ENCODE peak calls at places on chromosomes 6 and 20, in nine cellular contexts. One of them, this sample, is unnamed.

GRCh38 chr6:1745814-1746213 is 136.1 kb downstream of the FOXC1 start:
- DNase-seq in left lung: no peak
- DNase-seq in psoas muscle: no peak
- DNase-seq in GM12865: no peak
- DNase-seq in H1: no peak
- DNase-seq in fibroblast of the aortic adventitia: no peak
- DNase-seq in brain microvascular endothelial cell: no peak
- DNase-seq in Panc1: no peak
- DNase-seq in left ventricle myocardium inferior: no peak
- DNase-seq in this sample: no peak

GRCh38 chr6:139370707-139371345 is 3.6 kb downstream of the CITED2 start:
- DNase-seq in left lung: no peak
- DNase-seq in psoas muscle: no peak
- DNase-seq in GM12865: no peak
- DNase-seq in H1: no peak
- DNase-seq in fibroblast of the aortic adventitia: no peak
- DNase-seq in brain microvascular endothelial cell: no peak
- DNase-seq in Panc1: no peak
- DNase-seq in left ventricle myocardium inferior: no peak
- DNase-seq in this sample: no peak

GRCh38 chr20:61308171-61308795 is 56.2 kb downstream of the CDH4 start:
- DNase-seq in left lung: no peak
- DNase-seq in psoas muscle: no peak
- DNase-seq in GM12865: no peak
- DNase-seq in H1: no peak
- DNase-seq in fibroblast of the aortic adventitia: no peak
- DNase-seq in brain microvascular endothelial cell: no peak
- DNase-seq in Panc1: no peak
- DNase-seq in left ventricle myocardium inferior: no peak
- DNase-seq in this sample: no peak

GRCh38 chr20:14984768-14985622 is 647.6 kb upstream of the FLRT3 start:
- DNase-seq in left lung: peak
- DNase-seq in psoas muscle: no peak
- DNase-seq in GM12865: no peak
- DNase-seq in H1: no peak
- DNase-seq in fibroblast of the aortic adventitia: no peak
- DNase-seq in brain microvascular endothelial cell: peak
- DNase-seq in Panc1: no peak
- DNase-seq in left ventricle myocardium inferior: no peak
- DNase-seq in this sample: no peak

GRCh38 chr20:56995635-56996075 is 270.8 kb downstream of the BMP7 start:
- DNase-seq in left lung: no peak
- DNase-seq in psoas muscle: no peak
- DNase-seq in GM12865: peak
- DNase-seq in H1: peak
- DNase-seq in fibroblast of the aortic adventitia: no peak
- DNase-seq in brain microvascular endothelial cell: no peak
- DNase-seq in Panc1: no peak
- DNase-seq in left ventricle myocardium inferior: no peak
- DNase-seq in this sample: no peak

GRCh38 chr6:135870722-135871121 is 19.2 kb downstream of the PDE7B start:
- DNase-seq in left lung: no peak
- DNase-seq in psoas muscle: no peak
- DNase-seq in GM12865: no peak
- DNase-seq in H1: no peak
- DNase-seq in fibroblast of the aortic adventitia: peak
- DNase-seq in brain microvascular endothelial cell: peak
- DNase-seq in Panc1: no peak
- DNase-seq in left ventricle myocardium inferior: no peak
- DNase-seq in this sample: peak

GRCh38 chr20:47293524-47294157 is 62.9 kb downstream of the ZMYND8 start:
- DNase-seq in left lung: no peak
- DNase-seq in psoas muscle: no peak
- DNase-seq in GM12865: no peak
- DNase-seq in H1: no peak
- DNase-seq in fibroblast of the aortic adventitia: no peak
- DNase-seq in brain microvascular endothelial cell: no peak
- DNase-seq in Panc1: no peak
- DNase-seq in left ventricle myocardium inferior: no peak
- DNase-seq in this sample: no peak

GRCh38 chr6:169255643-169256042 is 2.0 kb upstream of the THBS2 start:
- DNase-seq in left lung: no peak
- DNase-seq in psoas muscle: no peak
- DNase-seq in GM12865: no peak
- DNase-seq in H1: no peak
- DNase-seq in fibroblast of the aortic adventitia: no peak
- DNase-seq in brain microvascular endothelial cell: no peak
- DNase-seq in Panc1: no peak
- DNase-seq in left ventricle myocardium inferior: no peak
- DNase-seq in this sample: no peak

GRCh38 chr6:167872538-167873210 is 46.0 kb downstream of the AFDN start:
- DNase-seq in left lung: no peak
- DNase-seq in psoas muscle: no peak
- DNase-seq in GM12865: no peak
- DNase-seq in H1: no peak
- DNase-seq in fibroblast of the aortic adventitia: no peak
- DNase-seq in brain microvascular endothelial cell: no peak
- DNase-seq in Panc1: no peak
- DNase-seq in left ventricle myocardium inferior: no peak
- DNase-seq in this sample: no peak

GRCh38 chr6:84224251-84224650 is 3.2 kb downstream of the CEP162 start:
- DNase-seq in left lung: no peak
- DNase-seq in psoas muscle: no peak
- DNase-seq in GM12865: no peak
- DNase-seq in H1: no peak
- DNase-seq in fibroblast of the aortic adventitia: peak
- DNase-seq in brain microvascular endothelial cell: no peak
- DNase-seq in Panc1: no peak
- DNase-seq in left ventricle myocardium inferior: no peak
- DNase-seq in this sample: no peak

DNA sequence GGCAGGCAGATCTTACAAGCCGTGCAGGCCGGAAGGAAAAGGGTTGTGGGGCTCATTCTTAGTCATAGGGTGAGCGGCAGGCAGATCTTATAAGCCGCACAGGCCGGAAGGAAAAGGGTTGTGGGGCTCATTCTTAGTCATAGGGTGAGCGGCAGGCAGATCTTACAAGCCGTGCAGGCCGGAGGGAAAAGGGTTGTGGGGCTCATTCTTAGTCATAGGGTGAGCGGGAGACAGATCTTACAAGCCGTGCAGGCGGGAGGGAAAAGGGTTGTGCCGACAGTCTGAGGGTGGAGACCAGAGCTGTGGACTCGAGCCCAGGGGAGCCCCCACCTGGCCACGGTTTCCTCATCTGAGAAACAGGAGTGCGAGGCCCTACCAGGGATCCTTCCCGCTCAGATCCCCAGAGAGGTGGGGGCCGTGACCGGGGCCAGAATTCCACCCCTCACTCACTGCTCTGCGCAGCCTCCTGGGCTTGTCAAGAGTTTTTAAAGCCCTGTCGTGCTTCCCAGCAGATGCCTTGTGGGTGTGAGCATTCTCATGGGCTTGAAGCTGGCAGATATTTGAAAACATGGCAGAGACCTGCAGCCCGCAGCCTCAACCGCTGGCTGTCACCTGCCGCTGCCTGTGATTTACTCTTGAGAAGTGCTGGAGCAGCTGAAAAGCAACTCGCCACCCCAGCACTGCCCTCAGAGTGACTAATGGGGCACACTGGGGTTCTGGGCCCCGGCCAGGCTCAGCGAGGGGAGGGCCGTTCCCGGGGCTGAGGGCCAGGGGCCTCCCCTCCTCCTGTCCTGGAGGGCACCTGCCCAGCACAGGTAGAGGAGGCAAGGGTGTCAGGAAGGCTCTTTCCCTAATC is 31.9 kb downstream of the NTSR1 start:
- DNase-seq in left lung: peak
- DNase-seq in psoas muscle: peak
- DNase-seq in GM12865: peak
- DNase-seq in H1: no peak
- DNase-seq in fibroblast of the aortic adventitia: peak
- DNase-seq in brain microvascular endothelial cell: peak
- DNase-seq in Panc1: peak
- DNase-seq in left ventricle myocardium inferior: peak
- DNase-seq in this sample: peak
- TF ChIP-seq CTCF in left lung: no peak
- TF ChIP-seq CTCF in psoas muscle: no peak
- TF ChIP-seq CTCF in GM12865: no peak
- TF ChIP-seq CTCF in H1: no peak
- TF ChIP-seq CTCF in fibroblast of the aortic adventitia: no peak
- TF ChIP-seq CTCF in brain microvascular endothelial cell: no peak
- TF ChIP-seq CTCF in Panc1: no peak
- TF ChIP-seq CTCF in left ventricle myocardium inferior: no peak
- TF ChIP-seq CTCF in this sample: no peak

GRCh38 chr6:35034411-35035171 is 106.5 kb downstream of the TCP11 start:
- DNase-seq in left lung: peak
- DNase-seq in psoas muscle: peak
- DNase-seq in GM12865: no peak
- DNase-seq in H1: no peak
- DNase-seq in fibroblast of the aortic adventitia: no peak
- DNase-seq in brain microvascular endothelial cell: no peak
- DNase-seq in Panc1: no peak
- DNase-seq in left ventricle myocardium inferior: peak
- DNase-seq in this sample: peak
- H3K4me3 ChIP-seq in left lung: no peak
- H3K4me3 ChIP-seq in psoas muscle: peak
- H3K4me3 ChIP-seq in GM12865: no peak
- H3K4me3 ChIP-seq in H1: no peak
- H3K4me3 ChIP-seq in fibroblast of the aortic adventitia: no peak
- H3K4me3 ChIP-seq in brain microvascular endothelial cell: no peak
- H3K4me3 ChIP-seq in Panc1: no peak
- H3K4me3 ChIP-seq in left ventricle myocardium inferior: peak
- H3K4me3 ChIP-seq in this sample: no peak

GRCh38 chr6:151664390-151664789 is 143.1 kb upstream of the ESR1 start:
- DNase-seq in left lung: no peak
- DNase-seq in psoas muscle: no peak
- DNase-seq in GM12865: no peak
- DNase-seq in H1: no peak
- DNase-seq in fibroblast of the aortic adventitia: no peak
- DNase-seq in brain microvascular endothelial cell: no peak
- DNase-seq in Panc1: no peak
- DNase-seq in left ventricle myocardium inferior: no peak
- DNase-seq in this sample: no peak

GRCh38 chr6:151663559-151663958 is 143.9 kb upstream of the ESR1 start:
- DNase-seq in left lung: no peak
- DNase-seq in psoas muscle: no peak
- DNase-seq in GM12865: no peak
- DNase-seq in H1: no peak
- DNase-seq in fibroblast of the aortic adventitia: no peak
- DNase-seq in brain microvascular endothelial cell: no peak
- DNase-seq in Panc1: no peak
- DNase-seq in left ventricle myocardium inferior: no peak
- DNase-seq in this sample: no peak

GRCh38 chr6:151659212-151659611 is 148.3 kb upstream of the ESR1 start:
- DNase-seq in left lung: no peak
- DNase-seq in psoas muscle: no peak
- DNase-seq in GM12865: no peak
- DNase-seq in H1: no peak
- DNase-seq in fibroblast of the aortic adventitia: no peak
- DNase-seq in brain microvascular endothelial cell: no peak
- DNase-seq in Panc1: no peak
- DNase-seq in left ventricle myocardium inferior: no peak
- DNase-seq in this sample: no peak

GRCh38 chr6:151661509-151661908 is 146.0 kb upstream of the ESR1 start:
- DNase-seq in left lung: no peak
- DNase-seq in psoas muscle: no peak
- DNase-seq in GM12865: no peak
- DNase-seq in H1: no peak
- DNase-seq in fibroblast of the aortic adventitia: no peak
- DNase-seq in brain microvascular endothelial cell: no peak
- DNase-seq in Panc1: no peak
- DNase-seq in left ventricle myocardium inferior: no peak
- DNase-seq in this sample: no peak

DNA sequence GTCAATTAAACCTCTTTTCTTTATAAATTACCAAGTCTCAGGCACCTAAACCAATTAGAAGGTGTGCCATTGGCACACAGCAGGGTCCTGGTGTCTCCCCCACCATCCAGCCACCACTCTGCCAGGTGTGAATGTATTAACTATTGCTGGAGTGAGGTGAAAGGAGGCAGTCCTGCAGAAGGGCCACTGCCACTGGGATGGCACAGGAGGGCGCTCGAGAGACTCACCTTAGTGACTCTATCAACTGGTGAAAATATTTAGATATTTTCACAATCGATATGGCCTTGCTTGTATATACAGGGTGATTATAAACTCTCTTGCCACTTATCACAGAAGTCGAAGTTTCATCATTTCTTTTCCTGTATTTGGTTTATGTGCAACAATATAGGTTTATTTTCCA is 145.6 kb upstream of the ESR1 start:
- DNase-seq in left lung: no peak
- DNase-seq in psoas muscle: no peak
- DNase-seq in GM12865: peak
- DNase-seq in H1: peak
- DNase-seq in fibroblast of the aortic adventitia: no peak
- DNase-seq in brain microvascular endothelial cell: no peak
- DNase-seq in Panc1: no peak
- DNase-seq in left ventricle myocardium inferior: no peak
- DNase-seq in this sample: no peak
- TF ChIP-seq CTCF in left lung: no peak
- TF ChIP-seq CTCF in psoas muscle: no peak
- TF ChIP-seq CTCF in GM12865: peak
- TF ChIP-seq CTCF in H1: peak
- TF ChIP-seq CTCF in fibroblast of the aortic adventitia: no peak
- TF ChIP-seq CTCF in brain microvascular endothelial cell: peak
- TF ChIP-seq CTCF in Panc1: peak
- TF ChIP-seq CTCF in left ventricle myocardium inferior: no peak
- TF ChIP-seq CTCF in this sample: peak

DNA sequence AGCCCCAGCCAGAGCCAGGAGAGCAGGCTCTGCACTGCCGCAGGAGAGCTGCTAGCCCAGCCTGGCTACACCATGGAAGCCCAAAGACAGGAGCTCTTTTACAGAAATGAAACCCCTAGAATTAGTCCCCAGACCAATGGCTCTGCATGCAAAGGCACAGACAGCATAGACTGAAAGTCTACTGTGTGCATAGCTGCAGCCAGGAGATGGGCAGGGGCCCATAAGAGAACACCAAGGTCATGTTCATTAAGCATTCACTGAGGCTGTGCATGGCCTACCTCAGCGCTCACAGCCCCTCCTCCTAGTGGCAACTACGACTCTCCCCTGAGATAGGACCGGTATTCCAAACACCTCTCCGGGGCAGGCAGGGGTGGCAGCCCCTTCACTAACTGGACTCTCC is 34.9 kb downstream of the SNX5 start:
- DNase-seq in left lung: no peak
- DNase-seq in psoas muscle: no peak
- DNase-seq in GM12865: peak
- DNase-seq in H1: no peak
- DNase-seq in fibroblast of the aortic adventitia: no peak
- DNase-seq in brain microvascular endothelial cell: no peak
- DNase-seq in Panc1: no peak
- DNase-seq in left ventricle myocardium inferior: no peak
- DNase-seq in this sample: no peak
- H3K4me3 ChIP-seq in left lung: no peak
- H3K4me3 ChIP-seq in psoas muscle: no peak
- H3K4me3 ChIP-seq in GM12865: no peak
- H3K4me3 ChIP-seq in H1: no peak
- H3K4me3 ChIP-seq in fibroblast of the aortic adventitia: no peak
- H3K4me3 ChIP-seq in brain microvascular endothelial cell: no peak
- H3K4me3 ChIP-seq in Panc1: no peak
- H3K4me3 ChIP-seq in left ventricle myocardium inferior: no peak
- H3K4me3 ChIP-seq in this sample: no peak

GRCh38 chr20:44461142-44461802 is 14.4 kb upstream of the TTPAL start:
- DNase-seq in left lung: no peak
- DNase-seq in psoas muscle: no peak
- DNase-seq in GM12865: no peak
- DNase-seq in H1: no peak
- DNase-seq in fibroblast of the aortic adventitia: no peak
- DNase-seq in brain microvascular endothelial cell: no peak
- DNase-seq in Panc1: no peak
- DNase-seq in left ventricle myocardium inferior: no peak
- DNase-seq in this sample: no peak
- TF ChIP-seq CTCF in left lung: no peak
- TF ChIP-seq CTCF in psoas muscle: no peak
- TF ChIP-seq CTCF in GM12865: no peak
- TF ChIP-seq CTCF in H1: no peak
- TF ChIP-seq CTCF in fibroblast of the aortic adventitia: no peak
- TF ChIP-seq CTCF in brain microvascular endothelial cell: no peak
- TF ChIP-seq CTCF in Panc1: no peak
- TF ChIP-seq CTCF in left ventricle myocardium inferior: no peak
- TF ChIP-seq CTCF in this sample: no peak

This sample was measured in cardiac fibroblast.